ENCODE peak calls at places on chromosomes 11 and 22, in five cellular contexts. G is amniotic stem cell; H is A549; K is CD8-positive, alpha-beta T cell; E is HCEC 1CT. M is an unnamed sample.

GRCh38 chr11:78310500-78310909 is 107.1 kb downstream of the GAB2 start:
- DNase-seq in G (no peak), H (no peak), K (no peak), E (peak), M (no peak)

GRCh38 chr11:45289369-45289768 is 3.2 kb upstream of the SYT13 start:
- DNase-seq in G (peak), H (peak), K (no peak), E (peak), M (no peak)

GRCh38 chr11:123429336-123429735 is 733 bp upstream of the GRAMD1B start:
- DNase-seq in G (peak), H (no peak), K (no peak), E (peak), M (no peak)

GRCh38 chr22:27252282-27253049 is 549.1 kb downstream of the MN1 start:
- DNase-seq in G (no peak), H (peak), K (no peak), E (peak), M (no peak)

GRCh38 chr22:26570126-26570525 is 19.8 kb downstream of the TPST2 start:
- DNase-seq in G (no peak), H (no peak), K (no peak), E (no peak), M (no peak)

GRCh38 chr22:48065852-48066251 is 1303.4 kb downstream of the TBC1D22A start:
- DNase-seq in G (no peak), H (no peak), K (no peak), E (no peak), M (no peak)

GRCh38 chr22:42410708-42411107 is 21.5 kb downstream of the NFAM1 start:
- DNase-seq in G (no peak), H (no peak), K (no peak), E (no peak), M (no peak)

GRCh38 chr11:114779189-114779588 is 100.9 kb downstream of the NXPE2 start:
- DNase-seq in G (no peak), H (no peak), K (no peak), E (no peak), M (no peak)

GRCh38 chr11:114366331-114367243 is 33.7 kb downstream of the C11orf71 start:
- DNase-seq in G (peak), H (peak), K (no peak), E (peak), M (no peak)

M was measured in central memory CD4-positive, alpha-beta T cell.